ENCODE peak calls at places on chromosomes 1 and 21, in nine cellular contexts. One of them, this sample, is unnamed.

GRCh38 chr1:157270705-157271274 is 132.6 kb upstream of the ETV3 start:
- DNase-seq in immature natural killer cell: no peak
- DNase-seq in astrocyte of the spinal cord: no peak
- DNase-seq in heart left ventricle: no peak
- DNase-seq in gastrocnemius medialis: no peak
- DNase-seq in fibroblast of pulmonary artery: no peak
- DNase-seq in LoVo: no peak
- DNase-seq in tibial nerve: no peak
- DNase-seq in activated T-cell treated with anti-CD3 and anti-CD28 coated beads for 24 hours: no peak
- DNase-seq in this sample: no peak

GRCh38 chr1:164256456-164256855 is 302.5 kb upstream of the PBX1 start:
- DNase-seq in activated T-cell treated with anti-CD3 and anti-CD28 coated beads for 24 hours: no peak
- DNase-seq in heart left ventricle: no peak
- DNase-seq in fibroblast of pulmonary artery: no peak
- DNase-seq in tibial nerve: no peak
- DNase-seq in gastrocnemius medialis: no peak
- DNase-seq in astrocyte of the spinal cord: no peak
- DNase-seq in LoVo: no peak
- DNase-seq in immature natural killer cell: no peak
- DNase-seq in this sample: no peak

GRCh38 chr1:179702923-179703322 is 40.2 kb upstream of the FAM163A start:
- DNase-seq in tibial nerve: no peak
- DNase-seq in LoVo: no peak
- DNase-seq in immature natural killer cell: no peak
- DNase-seq in fibroblast of pulmonary artery: no peak
- DNase-seq in activated T-cell treated with anti-CD3 and anti-CD28 coated beads for 24 hours: no peak
- DNase-seq in astrocyte of the spinal cord: no peak
- DNase-seq in gastrocnemius medialis: no peak
- DNase-seq in heart left ventricle: no peak
- DNase-seq in this sample: no peak

GRCh38 chr1:36836916-36837315 is 197.4 kb downstream of the GRIK3 start:
- DNase-seq in immature natural killer cell: no peak
- DNase-seq in gastrocnemius medialis: no peak
- DNase-seq in tibial nerve: no peak
- DNase-seq in astrocyte of the spinal cord: no peak
- DNase-seq in LoVo: no peak
- DNase-seq in activated T-cell treated with anti-CD3 and anti-CD28 coated beads for 24 hours: no peak
- DNase-seq in heart left ventricle: no peak
- DNase-seq in fibroblast of pulmonary artery: no peak
- DNase-seq in this sample: no peak

GRCh38 chr1:236489710-236490377 is 33.9 kb upstream of the LGALS8 start:
- DNase-seq in heart left ventricle: no peak
- DNase-seq in immature natural killer cell: peak; percentile 35
- DNase-seq in LoVo: peak; percentile 57
- DNase-seq in gastrocnemius medialis: no peak
- DNase-seq in tibial nerve: no peak
- DNase-seq in astrocyte of the spinal cord: peak; percentile 57
- DNase-seq in fibroblast of pulmonary artery: peak; percentile 78
- DNase-seq in activated T-cell treated with anti-CD3 and anti-CD28 coated beads for 24 hours: no peak
- DNase-seq in this sample: no peak

GRCh38 chr1:184693011-184693410 is 61.6 kb downstream of the EDEM3 start:
- DNase-seq in LoVo: no peak
- DNase-seq in tibial nerve: no peak
- DNase-seq in fibroblast of pulmonary artery: no peak
- DNase-seq in activated T-cell treated with anti-CD3 and anti-CD28 coated beads for 24 hours: no peak
- DNase-seq in heart left ventricle: no peak
- DNase-seq in astrocyte of the spinal cord: peak; percentile 68
- DNase-seq in immature natural killer cell: no peak
- DNase-seq in gastrocnemius medialis: no peak
- DNase-seq in this sample: no peak

GRCh38 chr21:46600978-46601377 is 3.9 kb downstream of the S100B start:
- DNase-seq in astrocyte of the spinal cord: no peak
- DNase-seq in LoVo: no peak
- DNase-seq in fibroblast of pulmonary artery: no peak
- DNase-seq in activated T-cell treated with anti-CD3 and anti-CD28 coated beads for 24 hours: no peak
- DNase-seq in tibial nerve: no peak
- DNase-seq in immature natural killer cell: no peak
- DNase-seq in gastrocnemius medialis: no peak
- DNase-seq in heart left ventricle: no peak
- DNase-seq in this sample: no peak

GRCh38 chr1:109825774-109826173 is 62.1 kb upstream of the EPS8L3 start:
- DNase-seq in astrocyte of the spinal cord: no peak
- DNase-seq in gastrocnemius medialis: no peak
- DNase-seq in activated T-cell treated with anti-CD3 and anti-CD28 coated beads for 24 hours: no peak
- DNase-seq in immature natural killer cell: no peak
- DNase-seq in heart left ventricle: no peak
- DNase-seq in LoVo: no peak
- DNase-seq in tibial nerve: no peak
- DNase-seq in fibroblast of pulmonary artery: no peak
- DNase-seq in this sample: no peak

GRCh38 chr1:86858524-86859261 is 55.2 kb downstream of the SELENOF start:
- DNase-seq in astrocyte of the spinal cord: no peak
- DNase-seq in immature natural killer cell: no peak
- DNase-seq in activated T-cell treated with anti-CD3 and anti-CD28 coated beads for 24 hours: no peak
- DNase-seq in tibial nerve: no peak
- DNase-seq in heart left ventricle: no peak
- DNase-seq in fibroblast of pulmonary artery: no peak
- DNase-seq in LoVo: no peak
- DNase-seq in gastrocnemius medialis: no peak
- DNase-seq in this sample: no peak

GRCh38 chr1:21270086-21270689 is 20.1 kb downstream of the ECE1 start:
- DNase-seq in LoVo: peak; percentile 38
- DNase-seq in gastrocnemius medialis: no peak
- DNase-seq in astrocyte of the spinal cord: no peak
- DNase-seq in heart left ventricle: peak; percentile 79
- DNase-seq in fibroblast of pulmonary artery: peak; percentile 69
- DNase-seq in tibial nerve: peak; percentile 65
- DNase-seq in immature natural killer cell: peak; percentile 59
- DNase-seq in activated T-cell treated with anti-CD3 and anti-CD28 coated beads for 24 hours: peak; percentile 76
- DNase-seq in this sample: peak; percentile 71

GRCh38 chr1:169795687-169796086 is 980 bp upstream of the METTL18 start:
- DNase-seq in fibroblast of pulmonary artery: no peak
- DNase-seq in gastrocnemius medialis: no peak
- DNase-seq in immature natural killer cell: no peak
- DNase-seq in tibial nerve: no peak
- DNase-seq in LoVo: no peak
- DNase-seq in heart left ventricle: no peak
- DNase-seq in astrocyte of the spinal cord: peak; percentile 5
- DNase-seq in activated T-cell treated with anti-CD3 and anti-CD28 coated beads for 24 hours: no peak
- DNase-seq in this sample: no peak

GRCh38 chr1:30088594-30089556 is 634.5 kb downstream of the MATN1 start:
- DNase-seq in astrocyte of the spinal cord: no peak
- DNase-seq in gastrocnemius medialis: no peak
- DNase-seq in LoVo: peak; percentile 43
- DNase-seq in heart left ventricle: no peak
- DNase-seq in fibroblast of pulmonary artery: no peak
- DNase-seq in tibial nerve: no peak
- DNase-seq in activated T-cell treated with anti-CD3 and anti-CD28 coated beads for 24 hours: no peak
- DNase-seq in immature natural killer cell: no peak
- DNase-seq in this sample: no peak

GRCh38 chr1:224720216-224720615 is 104.1 kb downstream of the CNIH3 start:
- DNase-seq in heart left ventricle: no peak
- DNase-seq in immature natural killer cell: no peak
- DNase-seq in gastrocnemius medialis: no peak
- DNase-seq in activated T-cell treated with anti-CD3 and anti-CD28 coated beads for 24 hours: no peak
- DNase-seq in tibial nerve: no peak
- DNase-seq in astrocyte of the spinal cord: no peak
- DNase-seq in LoVo: no peak
- DNase-seq in fibroblast of pulmonary artery: no peak
- DNase-seq in this sample: no peak

GRCh38 chr1:23923592-23924495 is 10.7 kb upstream of the CNR2 start:
- DNase-seq in astrocyte of the spinal cord: no peak
- DNase-seq in gastrocnemius medialis: no peak
- DNase-seq in heart left ventricle: peak; percentile 48
- DNase-seq in activated T-cell treated with anti-CD3 and anti-CD28 coated beads for 24 hours: no peak
- DNase-seq in fibroblast of pulmonary artery: no peak
- DNase-seq in immature natural killer cell: no peak
- DNase-seq in LoVo: no peak
- DNase-seq in tibial nerve: no peak
- DNase-seq in this sample: no peak

GRCh38 chr1:57422271-57423134 is 1.4 kb downstream of the DAB1 start:
- DNase-seq in activated T-cell treated with anti-CD3 and anti-CD28 coated beads for 24 hours: no peak
- DNase-seq in astrocyte of the spinal cord: peak; percentile 17
- DNase-seq in gastrocnemius medialis: no peak
- DNase-seq in LoVo: no peak
- DNase-seq in immature natural killer cell: no peak
- DNase-seq in tibial nerve: no peak
- DNase-seq in fibroblast of pulmonary artery: peak; percentile 10
- DNase-seq in heart left ventricle: peak; percentile 26
- DNase-seq in this sample: no peak

GRCh38 chr1:212607206-212607923 is 1.2 kb upstream of the ATF3 start:
- DNase-seq in tibial nerve: no peak
- DNase-seq in immature natural killer cell: peak; percentile 42
- DNase-seq in LoVo: no peak
- DNase-seq in heart left ventricle: peak; percentile 44
- DNase-seq in activated T-cell treated with anti-CD3 and anti-CD28 coated beads for 24 hours: no peak
- DNase-seq in gastrocnemius medialis: no peak
- DNase-seq in astrocyte of the spinal cord: no peak
- DNase-seq in fibroblast of pulmonary artery: no peak
- DNase-seq in this sample: peak; percentile 33

GRCh38 chr1:41861509-41862410 is 57.0 kb downstream of the HIVEP3 start:
- DNase-seq in heart left ventricle: no peak
- DNase-seq in astrocyte of the spinal cord: peak; percentile 31
- DNase-seq in tibial nerve: no peak
- DNase-seq in activated T-cell treated with anti-CD3 and anti-CD28 coated beads for 24 hours: no peak
- DNase-seq in fibroblast of pulmonary artery: no peak
- DNase-seq in immature natural killer cell: no peak
- DNase-seq in gastrocnemius medialis: no peak
- DNase-seq in LoVo: no peak
- DNase-seq in this sample: no peak

GRCh38 chr1:3035871-3036645 is 14.8 kb downstream of the ACTRT2 start:
- DNase-seq in activated T-cell treated with anti-CD3 and anti-CD28 coated beads for 24 hours: no peak
- DNase-seq in astrocyte of the spinal cord: no peak
- DNase-seq in heart left ventricle: no peak
- DNase-seq in gastrocnemius medialis: no peak
- DNase-seq in immature natural killer cell: no peak
- DNase-seq in tibial nerve: no peak
- DNase-seq in fibroblast of pulmonary artery: no peak
- DNase-seq in LoVo: no peak
- DNase-seq in this sample: no peak

GRCh38 chr1:22131875-22132486 is 10.9 kb downstream of the WNT4 start:
- DNase-seq in LoVo: peak; percentile 19
- DNase-seq in astrocyte of the spinal cord: no peak
- DNase-seq in fibroblast of pulmonary artery: no peak
- DNase-seq in activated T-cell treated with anti-CD3 and anti-CD28 coated beads for 24 hours: peak; percentile 47
- DNase-seq in immature natural killer cell: peak; percentile 41
- DNase-seq in heart left ventricle: no peak
- DNase-seq in tibial nerve: no peak
- DNase-seq in gastrocnemius medialis: no peak
- DNase-seq in this sample: peak; percentile 90

GRCh38 chr1:16120411-16120810 is 35.5 kb downstream of the EPHA2 start:
- DNase-seq in tibial nerve: no peak
- DNase-seq in fibroblast of pulmonary artery: no peak
- DNase-seq in activated T-cell treated with anti-CD3 and anti-CD28 coated beads for 24 hours: no peak
- DNase-seq in heart left ventricle: peak; percentile 38
- DNase-seq in immature natural killer cell: no peak
- DNase-seq in astrocyte of the spinal cord: no peak
- DNase-seq in gastrocnemius medialis: no peak
- DNase-seq in LoVo: no peak
- DNase-seq in this sample: no peak

GRCh38 chr1:22075718-22076117 is 23.2 kb downstream of the CDC42 start:
- DNase-seq in astrocyte of the spinal cord: no peak
- DNase-seq in activated T-cell treated with anti-CD3 and anti-CD28 coated beads for 24 hours: no peak
- DNase-seq in fibroblast of pulmonary artery: no peak
- DNase-seq in gastrocnemius medialis: no peak
- DNase-seq in heart left ventricle: no peak
- DNase-seq in tibial nerve: no peak
- DNase-seq in LoVo: no peak
- DNase-seq in immature natural killer cell: no peak
- DNase-seq in this sample: no peak

GRCh38 chr1:54118704-54119103 is 34.1 kb downstream of the CDCP2 start:
- DNase-seq in tibial nerve: no peak
- DNase-seq in heart left ventricle: no peak
- DNase-seq in immature natural killer cell: no peak
- DNase-seq in gastrocnemius medialis: no peak
- DNase-seq in fibroblast of pulmonary artery: peak; percentile 39
- DNase-seq in LoVo: no peak
- DNase-seq in activated T-cell treated with anti-CD3 and anti-CD28 coated beads for 24 hours: no peak
- DNase-seq in astrocyte of the spinal cord: peak; percentile 76
- DNase-seq in this sample: no peak

GRCh38 chr1:51957618-51958017 is 32.9 kb downstream of the RAB3B start:
- DNase-seq in activated T-cell treated with anti-CD3 and anti-CD28 coated beads for 24 hours: no peak
- DNase-seq in fibroblast of pulmonary artery: no peak
- DNase-seq in tibial nerve: no peak
- DNase-seq in heart left ventricle: no peak
- DNase-seq in astrocyte of the spinal cord: no peak
- DNase-seq in LoVo: no peak
- DNase-seq in gastrocnemius medialis: no peak
- DNase-seq in immature natural killer cell: no peak
- DNase-seq in this sample: no peak

GRCh38 chr1:87683557-87683956 is 354.9 kb downstream of the LMO4 start:
- DNase-seq in gastrocnemius medialis: no peak
- DNase-seq in LoVo: no peak
- DNase-seq in immature natural killer cell: no peak
- DNase-seq in fibroblast of pulmonary artery: no peak
- DNase-seq in activated T-cell treated with anti-CD3 and anti-CD28 coated beads for 24 hours: no peak
- DNase-seq in astrocyte of the spinal cord: peak; percentile 11
- DNase-seq in tibial nerve: no peak
- DNase-seq in heart left ventricle: no peak
- DNase-seq in this sample: no peak

GRCh38 chr1:94094466-94095111 is 26.4 kb downstream of the ABCA4 start:
- DNase-seq in LoVo: no peak
- DNase-seq in activated T-cell treated with anti-CD3 and anti-CD28 coated beads for 24 hours: no peak
- DNase-seq in immature natural killer cell: no peak
- DNase-seq in tibial nerve: peak; percentile 64
- DNase-seq in heart left ventricle: peak; percentile 79
- DNase-seq in astrocyte of the spinal cord: peak; percentile 96
- DNase-seq in fibroblast of pulmonary artery: peak; percentile 92
- DNase-seq in gastrocnemius medialis: peak; percentile 32
- DNase-seq in this sample: no peak

GRCh38 chr1:214002472-214002871 is 14.7 kb downstream of the PROX1 start:
- DNase-seq in heart left ventricle: no peak
- DNase-seq in astrocyte of the spinal cord: peak; percentile 84
- DNase-seq in fibroblast of pulmonary artery: peak; percentile 59
- DNase-seq in immature natural killer cell: no peak
- DNase-seq in LoVo: no peak
- DNase-seq in gastrocnemius medialis: no peak
- DNase-seq in tibial nerve: no peak
- DNase-seq in activated T-cell treated with anti-CD3 and anti-CD28 coated beads for 24 hours: no peak
- DNase-seq in this sample: no peak

GRCh38 chr1:108708726-108709660 is 3.7 kb upstream of the FNDC7 start:
- DNase-seq in activated T-cell treated with anti-CD3 and anti-CD28 coated beads for 24 hours: peak; percentile 33
- DNase-seq in heart left ventricle: no peak
- DNase-seq in astrocyte of the spinal cord: no peak
- DNase-seq in immature natural killer cell: peak; percentile 54
- DNase-seq in fibroblast of pulmonary artery: no peak
- DNase-seq in tibial nerve: no peak
- DNase-seq in LoVo: no peak
- DNase-seq in gastrocnemius medialis: no peak
- DNase-seq in this sample: no peak

GRCh38 chr1:164602142-164602429 is 43.1 kb downstream of the PBX1 start:
- DNase-seq in activated T-cell treated with anti-CD3 and anti-CD28 coated beads for 24 hours: no peak
- DNase-seq in immature natural killer cell: no peak
- DNase-seq in heart left ventricle: no peak
- DNase-seq in astrocyte of the spinal cord: no peak
- DNase-seq in gastrocnemius medialis: no peak
- DNase-seq in tibial nerve: no peak
- DNase-seq in LoVo: peak; percentile 76
- DNase-seq in fibroblast of pulmonary artery: no peak
- DNase-seq in this sample: no peak

GRCh38 chr1:108000620-108001105 is 35.7 kb upstream of the VAV3 start:
- DNase-seq in LoVo: no peak
- DNase-seq in fibroblast of pulmonary artery: peak; percentile 93
- DNase-seq in astrocyte of the spinal cord: peak; percentile 89
- DNase-seq in immature natural killer cell: no peak
- DNase-seq in activated T-cell treated with anti-CD3 and anti-CD28 coated beads for 24 hours: no peak
- DNase-seq in tibial nerve: peak; percentile 17
- DNase-seq in heart left ventricle: peak; percentile 72
- DNase-seq in gastrocnemius medialis: no peak
- DNase-seq in this sample: no peak

GRCh38 chr1:220113136-220113695 is 19.3 kb downstream of the IARS2 start:
- DNase-seq in activated T-cell treated with anti-CD3 and anti-CD28 coated beads for 24 hours: no peak
- DNase-seq in astrocyte of the spinal cord: peak; percentile 32
- DNase-seq in fibroblast of pulmonary artery: peak; percentile 45
- DNase-seq in heart left ventricle: no peak
- DNase-seq in tibial nerve: no peak
- DNase-seq in LoVo: no peak
- DNase-seq in gastrocnemius medialis: no peak
- DNase-seq in immature natural killer cell: peak; percentile 43
- DNase-seq in this sample: no peak

GRCh38 chr1:203678943-203679661 is 52.5 kb downstream of the ATP2B4 start:
- DNase-seq in gastrocnemius medialis: no peak
- DNase-seq in heart left ventricle: no peak
- DNase-seq in LoVo: no peak
- DNase-seq in immature natural killer cell: no peak
- DNase-seq in astrocyte of the spinal cord: no peak
- DNase-seq in activated T-cell treated with anti-CD3 and anti-CD28 coated beads for 24 hours: no peak
- DNase-seq in tibial nerve: no peak
- DNase-seq in fibroblast of pulmonary artery: no peak
- DNase-seq in this sample: no peak

This sample was measured in GM12892.